ENCODE peak calls at places on chromosomes 7 and 10, in eight cellular contexts. A, B, J, G, P, U, V and L are unnamed samples.

GRCh38 chr10:115772606-115773005 is 500.4 kb downstream of the GFRA1 start:
- DNase-seq in J (no peak), U (no peak), V (no peak), A (peak), B (no peak), G (no peak), P (peak), L (no peak)

GRCh38 chr7:100686822-100687211 is 7.2 kb downstream of the GIGYF1 start:
- DNase-seq in U (no peak), P (no peak), A (no peak), J (peak), G (no peak), B (no peak), V (no peak), L (no peak)

GRCh38 chr10:118729641-118730258 is 25.0 kb downstream of the CACUL1 start:
- DNase-seq in G (no peak), A (no peak), V (no peak), U (peak), P (no peak), J (no peak), B (no peak), L (peak)

GRCh38 chr10:52540479-52540984 is 226.5 kb downstream of the DKK1 start:
- DNase-seq in P (no peak), B (no peak), U (no peak), A (no peak), J (no peak), V (no peak), G (no peak), L (no peak)

GRCh38 chr7:149558149-149558861 is 60.7 kb upstream of the ZNF746 start:
- DNase-seq in A (peak), G (no peak), B (no peak), U (no peak), J (no peak), V (no peak), P (peak), L (no peak)

GRCh38 chr10:73998623-73999622 is 1.0 kb downstream of the VCL start:
- DNase-seq in P (peak), V (peak), B (peak), U (peak), G (peak), A (peak), J (peak), L (no peak)

GRCh38 chr10:98463976-98464754 is 17.4 kb upstream of the HPS1 start:
- DNase-seq in U (no peak), B (no peak), A (no peak), P (no peak), G (no peak), J (no peak), V (no peak), L (no peak)

GRCh38 chr10:17622061-17622460 is 4.9 kb upstream of the HACD1 start:
- DNase-seq in A (no peak), P (peak), U (no peak), B (no peak), J (no peak), G (no peak), V (no peak), L (no peak)

GRCh38 chr7:78141533-78142281 is 343.1 kb downstream of the PHTF2 start:
- DNase-seq in B (no peak), J (no peak), G (no peak), P (peak), A (peak), U (no peak), V (no peak), L (no peak)

GRCh38 chr10:24556746-24557742 is 166.6 kb downstream of the ARHGAP21 start:
- DNase-seq in U (peak), V (peak), G (no peak), P (peak), B (no peak), J (peak), A (peak), L (peak)

GRCh38 chr7:104252409-104253134 is 44.8 kb upstream of the ORC5 start:
- DNase-seq in A (no peak), V (no peak), G (no peak), U (no peak), J (no peak), P (no peak), B (no peak), L (no peak)

GRCh38 chr7:80379034-80379433 is 132.8 kb downstream of the GNAT3 start:
- DNase-seq in P (peak), V (no peak), U (no peak), A (no peak), J (no peak), B (no peak), G (no peak), L (no peak)

GRCh38 chr10:101710064-101710695 is 15.2 kb upstream of the FBXW4 start:
- DNase-seq in A (no peak), U (no peak), V (no peak), P (no peak), B (no peak), G (no peak), J (peak), L (no peak)
- TF ChIP-seq CTCF in A (peak), U (peak), V (no peak), P (no peak), B (peak), G (no peak), J (no peak), L (peak)

DNA sequence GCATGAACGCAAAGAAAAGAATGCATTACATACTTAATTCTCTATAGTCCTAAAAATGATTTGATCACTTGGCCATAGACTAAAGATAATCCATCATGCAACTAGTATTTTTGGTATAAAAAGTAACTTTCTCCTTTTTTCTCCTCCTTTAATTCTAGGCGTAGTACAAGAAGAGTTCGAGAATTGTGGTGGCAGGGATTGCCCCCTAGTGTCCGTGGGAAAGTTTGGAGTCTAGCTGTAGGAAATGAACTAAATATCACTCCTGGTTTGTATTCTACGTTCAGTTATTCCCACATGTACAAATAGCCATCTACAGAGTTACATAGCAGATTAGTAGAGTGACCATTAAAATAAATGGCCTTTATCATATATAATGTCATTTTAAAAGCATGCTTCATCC is 45.5 kb upstream of the HELLS start:
- DNase-seq in A (no peak), J (no peak), V (no peak), U (no peak), G (no peak), P (peak), B (no peak), L (no peak)
- TF ChIP-seq CTCF in A (peak), J (no peak), V (peak), U (peak), G (no peak), P (peak), B (peak), L (peak)

GRCh38 chr10:72276421-72277339 is 3.0 kb downstream of the DDIT4 start:
- DNase-seq in B (no peak), G (no peak), J (no peak), A (no peak), P (peak), U (no peak), V (no peak), L (no peak)

GRCh38 chr10:72277340-72277995 is 3.7 kb downstream of the DDIT4 start:
- DNase-seq in P (peak), B (no peak), U (no peak), A (no peak), V (no peak), G (no peak), J (no peak), L (no peak)

GRCh38 chr10:72277996-72278667 is 4.4 kb downstream of the DDIT4 start:
- DNase-seq in V (no peak), A (no peak), U (no peak), G (no peak), P (peak), B (no peak), J (no peak), L (no peak)

GRCh38 chr10:72276013-72276387 is 2.3 kb downstream of the DDIT4 start:
- DNase-seq in J (no peak), G (no peak), A (no peak), B (no peak), U (no peak), P (peak), V (no peak), L (no peak)

DNA sequence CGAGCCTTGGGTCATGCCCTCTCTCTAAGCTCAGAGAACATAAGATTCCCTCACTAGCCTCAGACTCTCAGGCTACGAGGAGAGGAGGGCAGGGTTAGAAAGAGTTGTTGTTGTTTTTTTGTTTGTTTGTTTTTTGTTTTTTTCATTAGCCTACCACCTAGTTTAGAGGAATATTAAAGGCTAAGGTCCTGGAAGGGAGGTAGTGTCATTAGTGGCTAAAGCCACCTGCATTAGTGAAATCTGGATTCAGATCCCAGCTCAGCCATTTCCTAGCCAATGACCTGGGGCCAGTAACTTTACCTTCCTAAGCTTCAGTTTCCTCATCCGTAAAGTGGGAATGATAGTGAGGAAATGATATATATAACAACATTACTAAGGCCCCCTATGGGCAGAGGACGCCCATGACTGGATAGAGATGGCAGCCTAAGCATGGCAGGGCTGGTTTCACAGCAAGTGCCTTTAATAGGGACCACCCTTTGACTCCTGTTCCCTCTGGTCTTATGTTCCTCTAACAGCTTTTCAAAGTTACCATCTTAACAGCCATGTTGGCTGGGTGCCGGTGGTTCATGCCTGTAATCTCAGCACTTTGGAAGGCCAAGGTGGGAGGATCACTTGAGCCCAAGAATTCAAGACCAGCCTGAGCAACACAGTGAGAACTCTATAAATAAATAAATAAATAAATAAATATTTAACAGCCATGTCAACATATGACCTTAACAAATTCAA is 5.1 kb downstream of the DDIT4 start:
- DNase-seq in P (peak), V (no peak), G (no peak), U (no peak), J (no peak), B (no peak), A (no peak), L (no peak)
- TF ChIP-seq CTCF in P (no peak), V (no peak), G (no peak), U (peak), J (no peak), B (peak), A (peak), L (no peak)

DNA sequence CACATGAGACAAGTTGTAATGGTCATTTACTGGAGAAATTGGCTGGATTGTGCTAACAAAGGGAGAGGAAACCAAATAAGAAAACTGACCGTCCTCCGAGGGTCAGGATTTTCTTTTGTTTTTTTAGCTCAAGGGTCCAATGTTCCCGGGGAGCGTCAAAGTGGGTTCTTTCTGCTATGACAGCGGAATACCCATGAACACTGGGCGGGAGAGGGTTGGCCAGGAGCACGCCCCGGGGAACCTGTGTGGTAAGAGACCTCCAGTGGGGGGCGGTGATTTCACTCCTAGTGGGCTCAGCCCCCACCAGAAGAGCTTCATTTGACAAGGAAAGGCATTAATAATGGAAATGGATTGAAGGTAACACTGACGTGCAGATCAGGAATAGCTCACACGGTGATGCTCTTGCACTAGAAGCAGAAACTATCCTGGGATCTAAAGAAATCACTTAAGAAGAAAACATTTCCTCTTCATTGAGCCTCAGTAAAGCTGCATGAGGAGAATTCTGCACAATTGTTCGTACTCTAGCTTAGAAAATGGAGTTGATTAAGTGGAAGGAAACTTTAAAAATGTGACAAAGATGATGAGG is 627.0 kb downstream of the SUGCT start:
- DNase-seq in U (no peak), V (no peak), B (no peak), J (peak), G (no peak), A (no peak), P (peak), L (no peak)
- TF ChIP-seq CTCF in U (peak), V (peak), B (no peak), J (no peak), G (no peak), A (peak), P (peak), L (no peak)

GRCh38 chr10:6203331-6204062 is 765 bp downstream of the PFKFB3 start:
- DNase-seq in J (peak), B (peak), V (no peak), P (peak), A (no peak), G (peak), U (peak), L (no peak)

GRCh38 chr10:6200588-6201510 is 1.9 kb upstream of the PFKFB3 start:
- DNase-seq in G (peak), J (peak), A (no peak), P (peak), B (no peak), V (no peak), U (peak), L (no peak)

GRCh38 chr10:6202098-6202683 is 541 bp upstream of the PFKFB3 start:
- DNase-seq in G (no peak), J (peak), A (no peak), U (no peak), B (no peak), V (no peak), P (no peak), L (no peak)

GRCh38 chr10:6202684-6203330 is at the start of gene PFKFB3:
- DNase-seq in J (peak), B (peak), G (peak), V (peak), P (peak), U (peak), A (peak), L (peak)

DNA sequence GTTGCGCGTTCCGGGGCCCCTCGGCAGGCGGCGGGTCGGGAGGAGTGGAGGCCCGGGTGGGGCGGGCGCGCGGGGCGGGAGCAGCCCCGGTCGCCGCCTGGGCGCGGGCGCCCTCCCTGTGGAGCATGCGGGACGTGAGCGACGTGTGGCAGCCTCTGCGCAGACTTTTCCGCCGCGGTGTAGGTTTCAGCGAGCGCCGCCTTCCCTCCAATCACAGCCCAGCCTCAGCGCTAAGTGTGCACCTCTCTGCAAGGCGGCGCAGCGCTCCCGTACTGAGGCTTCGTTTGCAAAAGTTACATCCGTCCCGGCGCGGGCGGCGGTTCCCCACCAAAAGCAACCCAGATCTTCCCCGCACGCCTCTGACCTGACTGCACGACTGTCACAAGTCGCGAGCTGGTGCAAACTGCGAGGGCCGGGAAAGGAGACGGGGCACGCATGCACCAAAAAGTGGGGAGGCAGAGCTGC is 1.2 kb upstream of the PFKFB3 start:
- DNase-seq in J (peak), V (no peak), B (no peak), U (peak), G (peak), P (peak), A (no peak), L (peak)
- TF ChIP-seq CTCF in J (no peak), V (no peak), B (no peak), U (no peak), G (peak), P (no peak), A (no peak), L (no peak)

DNA sequence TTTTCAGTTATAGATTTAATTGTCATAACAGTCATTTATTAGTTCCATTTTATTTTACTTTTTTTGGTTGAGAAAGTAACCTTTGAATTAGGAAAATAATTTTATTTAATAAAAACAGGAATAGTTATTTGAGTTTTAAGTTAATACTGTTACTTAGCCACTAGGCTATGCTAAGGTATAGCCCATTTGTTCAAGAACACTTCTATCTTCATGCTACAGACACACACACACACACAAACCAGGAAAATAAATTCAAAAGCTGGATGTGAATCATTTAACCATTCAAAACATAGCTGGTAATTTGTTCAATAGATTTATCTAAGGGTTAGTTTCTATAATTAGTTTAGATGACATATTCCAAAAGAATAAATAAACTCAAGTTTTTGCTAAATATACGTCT is 148.4 kb downstream of the RNF133 start:
- DNase-seq in J (no peak), G (no peak), A (no peak), V (no peak), P (no peak), U (no peak), B (no peak), L (no peak)
- TF ChIP-seq CTCF in J (no peak), G (no peak), A (no peak), V (no peak), P (no peak), U (no peak), B (peak), L (no peak)

GRCh38 chr10:44991571-44991970 is 9.2 kb upstream of the ZNF22 start:
- DNase-seq in A (no peak), G (no peak), J (no peak), V (no peak), U (no peak), P (no peak), B (no peak), L (no peak)

GRCh38 chr10:44988957-44989620 is 10.5 kb upstream of the DEPP1 start:
- DNase-seq in P (no peak), B (no peak), U (no peak), A (no peak), G (peak), V (no peak), J (no peak), L (no peak)

GRCh38 chr10:44990965-44991364 is 9.8 kb upstream of the ZNF22 start:
- DNase-seq in A (no peak), P (no peak), J (no peak), V (peak), B (no peak), G (no peak), U (no peak), L (no peak)

GRCh38 chr10:44989621-44990301 is 11.0 kb upstream of the ZNF22 start:
- DNase-seq in U (no peak), B (no peak), G (no peak), J (no peak), P (no peak), V (no peak), A (no peak), L (no peak)

DNA sequence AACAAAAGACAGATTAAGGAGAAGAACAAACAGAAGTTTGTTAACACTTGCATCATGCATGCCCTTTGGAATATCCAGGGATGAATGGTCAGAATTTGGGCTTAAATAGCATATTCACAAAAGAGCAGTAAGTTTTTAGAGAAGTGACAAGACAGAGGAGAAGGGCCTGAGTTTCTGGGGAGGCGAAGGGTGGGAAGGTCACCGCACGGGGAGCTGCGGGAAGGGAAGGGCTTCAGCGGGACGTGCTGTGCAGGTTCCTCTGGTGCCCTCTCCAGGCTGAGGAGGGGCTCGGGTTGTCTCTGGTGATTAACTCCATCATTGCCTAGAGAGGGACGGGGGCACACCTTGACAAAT is 10.4 kb upstream of the ZNF22 start:
- DNase-seq in B (no peak), U (peak), J (no peak), A (no peak), G (no peak), V (no peak), P (no peak), L (no peak)
- TF ChIP-seq CTCF in B (peak), U (peak), J (peak), A (peak), G (no peak), V (peak), P (no peak), L (no peak)

GRCh38 chr10:87816842-87817178 is 1.2 kb downstream of the ATAD1 start:
- DNase-seq in A (no peak), J (no peak), V (no peak), P (no peak), B (no peak), U (no peak), G (no peak), L (no peak)
- TF ChIP-seq CTCF in A (no peak), J (no peak), V (no peak), P (no peak), B (no peak), U (no peak), G (no peak), L (peak)

GRCh38 chr10:84605802-84606201 is 277.4 kb downstream of the CCSER2 start:
- DNase-seq in G (no peak), A (no peak), V (no peak), B (no peak), P (no peak), U (no peak), J (no peak), L (no peak)

GRCh38 chr10:84606428-84606827 is 278.0 kb downstream of the CCSER2 start:
- DNase-seq in U (no peak), P (no peak), G (no peak), V (no peak), A (no peak), J (no peak), B (no peak), L (no peak)

GRCh38 chr10:84608126-84608525 is 279.7 kb downstream of the CCSER2 start:
- DNase-seq in B (no peak), V (no peak), P (no peak), A (no peak), J (no peak), U (no peak), G (no peak), L (no peak)

GRCh38 chr10:84607044-84607443 is 278.7 kb downstream of the CCSER2 start:
- DNase-seq in G (no peak), U (no peak), B (no peak), J (no peak), P (no peak), V (no peak), A (no peak), L (no peak)

DNA sequence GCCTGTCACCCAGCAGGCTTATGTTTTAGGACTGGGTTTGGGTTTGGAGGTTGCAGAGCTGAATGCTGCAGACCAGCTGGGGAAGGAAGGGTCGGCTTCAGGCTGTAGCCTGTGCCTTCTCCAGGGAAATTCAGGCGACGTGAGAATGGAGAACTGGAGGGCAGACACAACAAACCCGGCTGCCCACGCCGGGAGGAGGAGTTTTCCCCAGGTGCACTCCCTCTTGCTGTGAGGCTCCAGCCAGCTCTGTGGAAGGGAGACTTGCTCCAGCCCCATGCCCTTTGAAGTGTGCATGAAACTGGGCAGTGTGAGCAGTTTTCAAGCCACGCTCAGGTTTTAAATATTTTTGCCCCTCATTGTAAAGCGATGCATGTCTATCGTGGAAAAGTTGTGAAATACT is 279.1 kb downstream of the CCSER2 start:
- DNase-seq in U (no peak), P (no peak), V (no peak), G (no peak), J (no peak), A (no peak), B (no peak), L (no peak)
- TF ChIP-seq CTCF in U (no peak), P (no peak), V (no peak), G (no peak), J (no peak), A (no peak), B (no peak), L (no peak)